ENCODE peak calls at places on chromosomes 13 and 19, in six cellular contexts. G, Y, B, U, K and L are unnamed samples.

GRCh38 chr19:38686530-38686888 is 39.1 kb downstream of the ACTN4 start:
- DNase-seq in G (peak; percentile 53), Y (no peak), B (no peak), U (no peak), K (no peak), L (no peak)

GRCh38 chr19:58440556-58440955 is 603 bp upstream of the ZNF132 start:
- DNase-seq in G (no peak), Y (no peak), B (no peak), U (no peak), K (no peak), L (no peak)

GRCh38 chr19:401836-402535 is 7.0 kb downstream of the C2CD4C start:
- DNase-seq in G (no peak), Y (no peak), B (no peak), U (no peak), K (no peak), L (no peak)

GRCh38 chr19:46221981-46222610 is 7.4 kb upstream of the IGFL1 start:
- DNase-seq in G (no peak), Y (no peak), B (no peak), U (no peak), K (no peak), L (no peak)

GRCh38 chr13:22402682-22403081 is 731.8 kb downstream of the FGF9 start:
- DNase-seq in G (no peak), Y (no peak), B (no peak), U (no peak), K (no peak), L (no peak)

GRCh38 chr13:66520511-66521390 is 709.4 kb downstream of the PCDH9 start:
- DNase-seq in G (no peak), Y (no peak), B (no peak), U (no peak), K (no peak), L (no peak)

GRCh38 chr19:15614507-15615379 is at the start of gene CYP4F8:
- DNase-seq in G (no peak), Y (no peak), B (no peak), U (no peak), K (no peak), L (no peak)

GRCh38 chr13:90205911-90206310 is 1141.6 kb upstream of the MIR17HG start:
- DNase-seq in G (no peak), Y (no peak), B (no peak), U (no peak), K (no peak), L (no peak)

GRCh38 chr13:101474419-101474957 is 22.0 kb downstream of the ITGBL1 start:
- DNase-seq in G (no peak), Y (no peak), B (no peak), U (peak; percentile 80), K (no peak), L (no peak)

GRCh38 chr13:76016799-76017198 is 380.7 kb downstream of the LMO7 start:
- DNase-seq in G (no peak), Y (no peak), B (peak; percentile 35), U (peak; percentile 52), K (peak; percentile 25), L (peak; percentile 58)

GRCh38 chr13:112714772-112715569 is 25.1 kb downstream of the ATP11A start:
- DNase-seq in G (no peak), Y (no peak), B (no peak), U (no peak), K (peak; percentile 86), L (no peak)

GRCh38 chr13:54206601-54207000 is 1178.0 kb downstream of the OLFM4 start:
- DNase-seq in G (no peak), Y (no peak), B (no peak), U (no peak), K (no peak), L (no peak)

GRCh38 chr13:52686381-52686780 is 33.7 kb downstream of the SUGT1 start:
- DNase-seq in G (no peak), Y (no peak), B (no peak), U (no peak), K (no peak), L (no peak)

GRCh38 chr19:9673912-9674668 is 810 bp downstream of the ZNF562 start:
- DNase-seq in G (peak; percentile 1), Y (no peak), B (peak; percentile 39), U (peak; percentile 28), K (peak; percentile 15), L (no peak)
- TF ChIP-seq MAX in G (no peak), Y (no peak), B (peak; percentile 28), U (no peak), K (no peak), L (no peak)

DNA sequence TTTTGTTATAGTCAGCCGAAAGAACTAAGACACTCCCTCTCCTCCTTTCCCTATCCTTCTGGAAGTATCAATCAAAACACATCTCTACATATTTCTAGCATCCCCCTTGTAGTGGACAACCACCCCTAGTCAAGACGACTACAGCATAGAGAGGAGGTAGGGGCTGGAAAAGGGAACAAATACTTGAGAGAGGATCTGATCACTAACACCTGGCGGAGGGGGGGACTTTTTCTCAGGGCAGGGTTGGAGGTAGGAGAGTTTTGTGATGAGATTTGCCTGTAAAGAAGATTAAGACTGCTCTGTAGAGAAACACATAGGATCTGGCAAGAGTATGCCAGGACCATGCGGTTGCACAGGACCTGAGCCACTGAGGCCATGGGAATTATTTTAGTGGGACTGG is 208.1 kb downstream of the SHISA2 start:
- DNase-seq in G (no peak), Y (no peak), B (no peak), U (no peak), K (no peak), L (no peak)
- H3K4me3 ChIP-seq in G (no peak overlapping the region), Y (no peak overlapping the region), B (no peak overlapping the region), U (no peak overlapping the region), K (no peak overlapping the region), L (no peak overlapping the region)

GRCh38 chr13:61413572-61413971 is 2.1 kb downstream of the PCDH20 start:
- DNase-seq in G (no peak), Y (no peak), B (no peak), U (no peak), K (no peak), L (no peak)
- TF ChIP-seq EZH2 in G (no peak), Y (no peak), B (no peak), U (no peak), K (no peak), L (no peak)

GRCh38 chr13:49629196-49629938 is 1.1 kb downstream of the ARL11 start:
- DNase-seq in G (no peak), Y (no peak), B (no peak), U (peak; percentile 43), K (no peak), L (no peak)

GRCh38 chr13:49629947-49630346 is 1.6 kb downstream of the ARL11 start:
- DNase-seq in G (no peak), Y (no peak), B (no peak), U (peak; percentile 76), K (no peak), L (no peak)

GRCh38 chr13:49625392-49626137 is 2.7 kb upstream of the ARL11 start:
- DNase-seq in G (no peak), Y (no peak), B (no peak), U (no peak), K (peak; percentile 80), L (no peak)

GRCh38 chr13:49630580-49630979 is 2.3 kb downstream of the ARL11 start:
- DNase-seq in G (no peak), Y (no peak), B (no peak), U (no peak), K (no peak), L (no peak)

DNA sequence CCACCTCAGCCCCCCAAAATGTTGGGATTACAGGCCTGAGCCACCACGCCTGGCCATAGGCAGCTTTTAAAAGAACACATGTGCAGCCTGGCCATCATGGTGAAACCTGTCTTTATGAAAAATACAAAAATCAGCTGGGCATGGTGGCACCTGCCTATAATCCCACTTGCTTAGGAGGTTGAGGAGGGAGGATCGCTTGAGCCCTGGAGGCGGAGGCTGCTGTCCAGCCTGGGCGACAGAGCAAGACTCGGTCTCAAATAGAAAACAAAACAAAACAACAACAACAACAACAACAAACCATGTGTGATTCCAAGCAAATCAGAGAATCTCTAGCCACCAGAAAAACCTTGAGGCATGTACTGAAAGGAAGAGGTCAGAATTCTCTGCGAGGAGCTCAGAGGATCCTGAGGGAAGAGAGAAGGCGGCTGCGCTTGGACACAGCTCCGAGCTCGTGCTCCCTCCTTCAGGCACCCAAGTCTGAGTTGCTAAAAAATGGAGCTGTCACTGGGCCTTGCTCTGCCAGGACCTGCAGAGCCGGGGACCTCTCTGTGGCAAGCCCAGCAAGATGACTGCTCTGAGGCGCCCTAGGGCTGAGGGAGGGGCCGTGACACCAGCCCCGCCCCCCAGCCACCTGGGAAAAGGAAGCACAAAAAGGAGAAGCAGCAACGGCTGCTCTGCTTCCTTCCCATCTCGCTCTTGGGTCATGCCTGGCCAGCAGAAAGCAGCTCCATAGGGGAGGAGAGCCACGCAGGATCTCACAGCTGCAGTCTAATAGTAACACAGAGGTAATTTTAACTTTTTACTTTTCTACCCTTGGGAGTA is at the start of gene ARL11:
- DNase-seq in G (peak; percentile 39), Y (peak; percentile 73), B (no peak), U (no peak), K (no peak), L (peak; percentile 60)
- TF ChIP-seq MAX in G (no peak), Y (peak; percentile 59), B (no peak), U (no peak), K (no peak), L (no peak)

GRCh38 chr19:17686592-17687042 is 1.5 kb downstream of the UNC13A start:
- DNase-seq in G (no peak), Y (no peak), B (peak; percentile 46), U (no peak), K (no peak), L (peak; percentile 74)

GRCh38 chr19:17687857-17688784 is at the start of gene UNC13A:
- DNase-seq in G (no peak), Y (no peak), B (no peak), U (no peak), K (no peak), L (peak; percentile 83)

GRCh38 chr19:17687141-17687856 is 855 bp downstream of the UNC13A start:
- DNase-seq in G (no peak), Y (no peak), B (no peak), U (no peak), K (no peak), L (peak; percentile 28)

GRCh38 chr19:17686027-17686511 is 2.1 kb downstream of the UNC13A start:
- DNase-seq in G (no peak), Y (no peak), B (no peak), U (no peak), K (no peak), L (peak; percentile 53)

DNA sequence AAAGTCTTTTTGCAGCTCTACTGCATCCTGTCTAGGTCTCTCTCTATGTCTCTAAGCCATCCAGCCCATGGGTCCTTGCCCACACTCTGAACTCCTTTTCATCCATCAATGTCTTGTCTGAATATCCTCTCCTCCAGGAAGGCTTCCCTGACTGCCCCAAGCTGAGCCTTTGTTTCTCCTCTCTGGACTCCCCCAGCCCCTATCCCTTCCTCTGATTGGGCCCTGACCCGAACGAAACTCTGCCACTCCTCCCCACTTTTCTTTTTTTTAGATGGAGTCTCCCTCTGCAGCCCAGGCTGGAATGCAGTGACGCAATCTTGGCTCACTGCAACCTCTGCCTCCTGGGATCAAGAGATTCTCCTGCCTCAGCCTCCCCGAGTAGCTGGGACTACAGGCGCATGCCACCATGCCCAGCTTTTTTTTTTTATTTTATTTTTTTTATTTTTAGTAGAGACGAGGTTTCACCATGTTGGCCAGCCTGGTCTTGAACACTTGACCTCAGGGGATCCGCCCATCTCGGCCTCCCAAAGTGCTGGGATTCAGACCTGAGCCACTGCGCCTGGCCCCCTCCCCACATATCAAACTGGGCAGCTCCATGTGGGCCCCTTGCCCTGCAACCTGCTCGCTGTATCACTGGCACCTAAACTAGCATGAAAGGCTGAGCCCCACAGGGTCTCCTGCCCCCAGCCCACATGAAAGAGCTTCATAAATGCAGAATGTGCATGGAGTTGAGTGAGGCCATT is 870 bp upstream of the UNC13A start:
- DNase-seq in G (no peak), Y (no peak), B (no peak), U (no peak), K (no peak), L (no peak)
- H3K4me3 ChIP-seq in G (no peak overlapping the region), Y (peak overlapping the region; percentile 55), B (peak overlapping the region; percentile 90), U (no peak overlapping the region), K (no peak overlapping the region), L (no peak overlapping the region)